ENCODE peak calls at places on chromosome 3, in six cellular contexts. L is Peyer's patch, D is tibial nerve, S is lower lobe of right lung, C is A549, X is thoracic aorta. Z is an unnamed sample.

GRCh38 chr3:58640700-58641372 is 25.7 kb downstream of the FAM3D start:
- DNase-seq in L (peak; percentile 82), D (peak; percentile 70), S (peak; percentile 84), C (peak; percentile 53), X (peak; percentile 19), Z (peak; percentile 92)

GRCh38 chr3:4829031-4829394 is 150.2 kb upstream of the BHLHE40 start:
- DNase-seq in L (no peak), D (no peak), S (no peak), C (no peak), X (no peak), Z (peak; percentile 82)

GRCh38 chr3:188905580-188905979 is 266.2 kb upstream of the TPRG1 start:
- DNase-seq in L (no peak), D (no peak), S (no peak), C (no peak), X (no peak), Z (no peak)

GRCh38 chr3:160553829-160554228 is 11.5 kb downstream of the KPNA4 start:
- DNase-seq in L (no peak), D (no peak), S (no peak), C (no peak), X (no peak), Z (no peak)

GRCh38 chr3:154421067-154421466 is 8.9 kb downstream of the GPR149 start:
- DNase-seq in L (no peak), D (no peak), S (no peak), C (no peak), X (no peak), Z (peak; percentile 41)

GRCh38 chr3:18725668-18726407 is 300.7 kb upstream of the SATB1 start:
- DNase-seq in L (no peak), D (no peak), S (no peak), C (no peak), X (no peak), Z (no peak)

GRCh38 chr3:113698891-113699465 is 2.5 kb upstream of the USF3 start:
- DNase-seq in L (peak; percentile 75), D (no peak), S (peak; percentile 45), C (no peak), X (no peak), Z (no peak)

GRCh38 chr3:67077656-67078055 is 79.5 kb downstream of the KBTBD8 start:
- DNase-seq in L (no peak), D (no peak), S (no peak), C (no peak), X (no peak), Z (no peak)

GRCh38 chr3:128326051-128326823 is 140.5 kb downstream of the DNAJB8 start:
- DNase-seq in L (no peak), D (no peak), S (no peak), C (no peak), X (no peak), Z (no peak)

GRCh38 chr3:86418861-86419260 is 572.1 kb downstream of the VGLL3 start:
- DNase-seq in L (no peak), D (no peak), S (no peak), C (no peak), X (no peak), Z (no peak)

GRCh38 chr3:186432944-186433732 is 71.1 kb upstream of the DGKG start:
- DNase-seq in L (no peak), D (no peak), S (no peak), C (no peak), X (no peak), Z (no peak)

GRCh38 chr3:124316034-124316287 is 324.0 kb upstream of the ROPN1 start:
- DNase-seq in L (no peak), D (no peak), S (no peak), C (no peak), X (no peak), Z (no peak)

GRCh38 chr3:124315215-124316033 is 323.5 kb upstream of the ROPN1 start:
- DNase-seq in L (no peak), D (no peak), S (no peak), C (peak; percentile 13), X (peak; percentile 21), Z (peak; percentile 85)

GRCh38 chr3:124322309-124322880 is 330.5 kb upstream of the ROPN1 start:
- DNase-seq in L (no peak), D (no peak), S (no peak), C (no peak), X (no peak), Z (peak; percentile 6)

GRCh38 chr3:124318650-124319049 is 326.7 kb upstream of the ROPN1 start:
- DNase-seq in L (no peak), D (no peak), S (no peak), C (no peak), X (no peak), Z (no peak)

DNA sequence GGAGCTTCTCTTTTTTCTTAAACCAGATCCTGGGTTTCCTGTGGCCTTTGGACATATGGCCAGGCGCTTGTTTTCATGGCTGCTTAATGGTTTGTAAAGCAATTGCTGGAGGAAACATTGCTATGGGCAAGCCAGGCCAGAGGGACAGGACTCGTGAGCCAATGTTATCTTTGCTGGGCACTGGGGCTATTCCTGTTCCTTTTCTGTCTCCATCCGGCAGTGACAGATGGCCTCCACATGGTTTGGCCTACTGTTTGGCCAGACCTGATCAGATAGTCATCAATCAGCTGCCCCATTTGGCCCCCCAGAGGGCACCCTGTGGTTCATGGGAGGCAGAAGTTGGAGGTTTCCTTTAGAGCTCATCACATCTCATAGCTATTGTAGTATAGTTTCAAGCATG is 326.1 kb upstream of the ROPN1 start:
- DNase-seq in L (no peak), D (no peak), S (no peak), C (no peak), X (no peak), Z (no peak)
- H3K4me3 ChIP-seq in L (no peak overlapping the region), D (no peak overlapping the region), S (no peak overlapping the region), C (no peak overlapping the region), X (no peak overlapping the region), Z (no peak overlapping the region)

DNA sequence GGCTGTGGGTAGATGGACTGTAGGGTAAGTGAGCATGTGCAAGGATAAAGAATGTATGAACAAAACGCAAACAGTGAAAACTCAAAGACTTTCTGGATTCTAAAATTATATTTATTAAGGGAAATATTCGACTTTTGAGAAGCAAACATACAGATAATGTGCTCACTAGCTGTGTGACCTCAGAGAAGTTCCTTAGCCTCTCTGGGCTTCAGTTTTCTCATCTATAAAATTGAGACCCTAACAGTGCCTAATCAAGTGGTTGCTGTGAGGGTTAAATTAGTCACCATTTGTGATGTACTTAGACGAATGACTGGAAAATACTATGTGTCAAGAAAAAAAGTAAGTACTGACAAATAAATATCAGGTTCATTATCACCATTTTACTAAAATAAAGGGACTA is 261.7 kb downstream of the MAGI1 start:
- DNase-seq in L (no peak), D (no peak), S (no peak), C (no peak), X (no peak), Z (no peak)
- H3K9me3 ChIP-seq in L (no peaks in the 10 kb centered on the region), D (no peaks in the 10 kb centered on the region), S (no peaks in the 10 kb centered on the region), C (no peaks in the 10 kb centered on the region), X (no peaks in the 10 kb centered on the region), Z (no peaks in the 10 kb centered on the region)

GRCh38 chr3:157097198-157097597 is 62.7 kb downstream of the CCNL1 start:
- DNase-seq in L (no peak), D (no peak), S (no peak), C (no peak), X (no peak), Z (no peak)

GRCh38 chr3:157099337-157100078 is 60.4 kb downstream of the CCNL1 start:
- DNase-seq in L (no peak), D (no peak), S (no peak), C (no peak), X (no peak), Z (peak; percentile 34)

GRCh38 chr3:157100079-157100477 is 59.9 kb downstream of the CCNL1 start:
- DNase-seq in L (no peak), D (no peak), S (no peak), C (no peak), X (no peak), Z (no peak)

GRCh38 chr3:157098121-157098822 is 61.7 kb downstream of the CCNL1 start:
- DNase-seq in L (no peak), D (no peak), S (no peak), C (no peak), X (no peak), Z (no peak)

DNA sequence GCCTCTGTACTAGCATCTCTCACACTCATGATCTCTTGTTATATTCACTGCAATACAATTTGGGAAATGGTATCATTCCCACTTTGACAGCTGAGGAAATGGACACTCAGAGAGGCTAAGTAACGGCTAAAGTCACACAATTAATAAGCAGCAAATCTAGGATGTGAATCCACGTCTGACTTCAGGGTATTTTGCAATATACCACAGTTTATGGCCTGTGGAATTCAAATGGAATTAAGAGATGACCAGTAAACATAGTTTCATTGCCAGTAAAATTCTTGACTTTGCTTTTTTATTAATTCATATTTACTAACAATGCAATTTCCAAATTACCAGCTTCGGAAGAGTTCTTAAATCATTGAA is 61.1 kb downstream of the CCNL1 start:
- DNase-seq in L (no peak), D (no peak), S (no peak), C (no peak), X (no peak), Z (no peak)
- H3K4me1 ChIP-seq in L (no peaks in the 10 kb centered on the region), D (no peaks in the 10 kb centered on the region), S (peaks cover 6% of the 10 kb centered on the region), C (no peaks in the 10 kb centered on the region), X (no peaks in the 10 kb centered on the region), Z (peaks cover 16% of the 10 kb centered on the region)

GRCh38 chr3:13019706-13020105 is 53.5 kb downstream of the IQSEC1 start:
- DNase-seq in L (peak; percentile 45), D (no peak), S (peak; percentile 32), C (no peak), X (no peak), Z (no peak)

GRCh38 chr3:13020159-13020558 is 53.1 kb downstream of the IQSEC1 start:
- DNase-seq in L (peak; percentile 41), D (no peak), S (peak; percentile 22), C (no peak), X (no peak), Z (no peak)

GRCh38 chr3:13018561-13019242 is 54.5 kb downstream of the IQSEC1 start:
- DNase-seq in L (no peak), D (no peak), S (peak; percentile 42), C (no peak), X (no peak), Z (no peak)

GRCh38 chr3:13018039-13018431 is 55.2 kb downstream of the IQSEC1 start:
- DNase-seq in L (peak; percentile 44), D (no peak), S (peak; percentile 59), C (no peak), X (no peak), Z (no peak)

DNA sequence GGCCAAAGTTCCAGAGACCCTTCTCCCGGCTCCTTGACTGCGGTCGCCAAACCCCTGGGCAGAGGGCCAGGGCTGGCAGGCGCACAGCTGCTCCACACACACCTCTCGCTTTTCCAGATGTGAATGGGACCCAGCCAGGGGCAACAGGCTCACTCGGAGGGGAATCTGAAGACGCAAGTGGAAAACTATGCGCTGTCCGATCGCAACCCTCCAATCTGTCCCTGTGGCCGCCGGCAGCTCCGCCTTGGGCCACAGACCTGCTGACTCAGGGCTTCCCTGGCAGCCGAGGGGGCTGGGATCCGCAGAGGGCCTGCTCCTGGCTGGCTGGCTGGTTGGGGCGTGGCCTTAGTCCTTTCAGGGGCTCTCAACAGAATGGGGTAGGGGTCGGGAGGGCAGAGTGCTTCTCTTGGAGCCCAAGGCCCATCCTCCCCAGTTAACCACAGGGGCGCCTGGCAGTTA is 54.0 kb downstream of the IQSEC1 start:
- DNase-seq in L (peak; percentile 53), D (peak; percentile 36), S (peak; percentile 48), C (no peak), X (no peak), Z (no peak)
- H3K4me3 ChIP-seq in L (peak overlapping the region; percentile 13), D (no peak overlapping the region), S (peak overlapping the region; percentile 10), C (no peak overlapping the region), X (peak overlapping the region; percentile 70), Z (no peak overlapping the region)